ENCODE peak calls at places on chromosomes 6 and 20, in four cellular contexts. W is stimulated activated CD4-positive, alpha-beta T cell treated with anti-CD3 and anti-CD28 coated beads, Interleukin-4, amount 100 ng/mL, for 1 hour; S is SJSA1; E is mesenchymal stem cell. M is an unnamed sample.

GRCh38 chr20:35768731-35769664 is 2.8 kb upstream of the PHF20 start:
- DNase-seq in W (peak; percentile 26), S (peak; percentile 87), E (peak; percentile 99), M (peak; percentile 98)

GRCh38 chr20:62792940-62793756 is 3.1 kb upstream of the MRGBP start:
- DNase-seq in W (no peak), S (no peak), E (no peak), M (no peak)

GRCh38 chr6:37600287-37600916 is 97.3 kb downstream of the MDGA1 start:
- DNase-seq in W (no peak), S (no peak), E (no peak), M (no peak)

GRCh38 chr20:62286493-62287064 is 16.2 kb upstream of the ADRM1 start:
- DNase-seq in W (no peak), S (no peak), E (no peak), M (no peak)

GRCh38 chr6:152048921-152049320 is 241.4 kb downstream of the ESR1 start:
- DNase-seq in W (no peak), S (no peak), E (no peak), M (no peak)

GRCh38 chr6:168716581-168716980 is 275.6 kb downstream of the SMOC2 start:
- DNase-seq in W (no peak), S (no peak), E (no peak), M (no peak)

GRCh38 chr6:157401734-157402338 is 20.8 kb downstream of the ZDHHC14 start:
- DNase-seq in W (no peak), S (no peak), E (no peak), M (no peak)

GRCh38 chr20:33280000-33280680 is 2.9 kb upstream of the BPIFB1 start:
- DNase-seq in W (no peak), S (no peak), E (no peak), M (no peak)

GRCh38 chr6:20933057-20933792 is 399.0 kb downstream of the CDKAL1 start:
- DNase-seq in W (no peak), S (no peak), E (no peak), M (no peak)

GRCh38 chr6:68497927-68498326 is 137.2 kb upstream of the ADGRB3 start:
- DNase-seq in W (no peak), S (no peak), E (no peak), M (no peak)

GRCh38 chr6:157755032-157755751 is 67.9 kb upstream of the SNX9 start:
- DNase-seq in W (no peak), S (no peak), E (no peak), M (no peak)

GRCh38 chr20:25282034-25282781 is 34.3 kb downstream of the PYGB start:
- DNase-seq in W (no peak), S (no peak), E (no peak), M (peak; percentile 11)

GRCh38 chr20:47258745-47259695 is 97.5 kb downstream of the ZMYND8 start:
- DNase-seq in W (no peak), S (peak; percentile 97), E (no peak), M (peak; percentile 41)

GRCh38 chr20:4836935-4837334 is 115.2 kb downstream of the PRND start:
- DNase-seq in W (no peak), S (no peak), E (no peak), M (peak; percentile 57)

GRCh38 chr6:157994126-157994795 is 12.6 kb downstream of the SYNJ2 start:
- DNase-seq in W (no peak), S (peak; percentile 50), E (no peak), M (peak; percentile 61)

GRCh38 chr6:167295495-167296292 is 4.6 kb downstream of the UNC93A start:
- DNase-seq in W (no peak), S (no peak), E (no peak), M (no peak)

GRCh38 chr6:132687306-132687705 is 26.5 kb downstream of the VNN1 start:
- DNase-seq in W (no peak), S (peak; percentile 6), E (peak; percentile 55), M (no peak)

GRCh38 chr6:10332121-10332520 is 82.8 kb downstream of the TFAP2A start:
- DNase-seq in W (no peak), S (no peak), E (no peak), M (no peak)

GRCh38 chr6:16333580-16333979 is 95.2 kb downstream of the GMPR start:
- DNase-seq in W (no peak), S (no peak), E (peak; percentile 71), M (no peak)

GRCh38 chr6:25928562-25929324 is 1.7 kb downstream of the SLC17A2 start:
- DNase-seq in W (no peak), S (no peak), E (no peak), M (no peak)

GRCh38 chr20:44581515-44581914 is 864 bp upstream of the PKIG start:
- DNase-seq in W (no peak), S (peak; percentile 31), E (peak; percentile 66), M (no peak)

GRCh38 chr6:157518399-157519250 is 137.6 kb downstream of the ZDHHC14 start:
- DNase-seq in W (no peak), S (peak; percentile 94), E (no peak), M (no peak)

GRCh38 chr6:26054659-26054936 is 32.6 kb upstream of the HFE start:
- DNase-seq in W (no peak), S (no peak), E (no peak), M (no peak)

GRCh38 chr6:138007014-138007472 is 100.2 kb downstream of the PERP start:
- DNase-seq in W (peak; percentile 20), S (peak; percentile 29), E (peak; percentile 28), M (no peak)

GRCh38 chr6:132596201-132596600 is 6.7 kb upstream of the TAAR5 start:
- DNase-seq in W (no peak), S (no peak), E (no peak), M (no peak)

GRCh38 chr6:41970436-41970846 is 28.8 kb upstream of the CCND3 start:
- DNase-seq in W (peak; percentile 65), S (peak; percentile 29), E (peak; percentile 64), M (peak; percentile 51)

GRCh38 chr20:16295534-16295933 is 277.7 kb downstream of the KIF16B start:
- DNase-seq in W (no peak), S (no peak), E (no peak), M (no peak)

GRCh38 chr6:156719720-156720563 is 57.2 kb upstream of the ARID1B start:
- DNase-seq in W (peak; percentile 73), S (peak; percentile 62), E (peak; percentile 88), M (peak; percentile 97)

GRCh38 chr20:24370249-24370648 is 99.2 kb upstream of the SYNDIG1 start:
- DNase-seq in W (no peak), S (no peak), E (no peak), M (no peak)

GRCh38 chr20:63138855-63139341 is 77.0 kb downstream of the YTHDF1 start:
- DNase-seq in W (no peak), S (no peak), E (no peak), M (no peak)

GRCh38 chr6:132236281-132236680 is 165.0 kb downstream of the MOXD1 start:
- DNase-seq in W (no peak), S (peak; percentile 65), E (no peak), M (no peak)

GRCh38 chr6:161549977-161550655 is 276.3 kb upstream of the AGPAT4 start:
- DNase-seq in W (no peak), S (no peak), E (no peak), M (no peak)

M was measured in tibial artery.